ENCODE peak calls at places on chromosomes 3 and 15, in nine cellular contexts. V is epithelial cell of esophagus; W is AG09309; J is OCI-LY7; L is CD8-positive, alpha-beta T cell; T is choroid plexus epithelial cell; F is tibial artery; I is lower lobe of right lung; Q is suprapubic skin. U is an unnamed sample.
A peak's percentile ranks its signal among the peaks of the same experiment; 100 is the strongest.

GRCh38 chr3:23159929-23160328 is 43.2 kb upstream of the UBE2E2 start:
- DNase-seq in L (no peak), F (no peak), T (peak; percentile 69), Q (no peak), W (peak; percentile 62), V (peak; percentile 80), I (no peak), J (no peak), U (peak; percentile 40)

GRCh38 chr3:109257269-109257668 is 59.0 kb downstream of the DPPA2 start:
- DNase-seq in I (no peak), W (no peak), V (no peak), Q (no peak), T (peak; percentile 94), F (no peak), J (no peak), L (no peak), U (peak; percentile 86)

GRCh38 chr3:188111002-188111584 is 42.9 kb upstream of the LPP start:
- DNase-seq in T (no peak), Q (no peak), W (no peak), I (no peak), F (no peak), L (no peak), J (no peak), V (no peak), U (no peak)

GRCh38 chr3:132083583-132084372 is 49.0 kb upstream of the CPNE4 start:
- DNase-seq in W (peak; percentile 8), V (peak; percentile 89), Q (no peak), T (peak; percentile 63), J (no peak), L (no peak), F (no peak), I (no peak), U (peak; percentile 47)

GRCh38 chr15:67413770-67414429 is 107.0 kb upstream of the C15orf61 start:
- DNase-seq in I (no peak), W (peak; percentile 33), F (no peak), Q (no peak), J (no peak), V (peak; percentile 10), T (peak; percentile 69), L (no peak), U (peak; percentile 11)

GRCh38 chr15:81955709-81956108 is 90.1 kb downstream of the MEX3B start:
- DNase-seq in I (no peak), V (no peak), T (peak; percentile 43), W (no peak), Q (no peak), F (no peak), J (no peak), L (no peak), U (no peak)

GRCh38 chr3:135154186-135154585 is 359.1 kb downstream of the EPHB1 start:
- DNase-seq in J (no peak), L (no peak), I (no peak), T (no peak), W (no peak), Q (no peak), V (no peak), F (no peak), U (no peak)

GRCh38 chr3:104032283-104032682 is 1334.4 kb upstream of the ALCAM start:
- DNase-seq in I (no peak), F (no peak), W (no peak), J (no peak), T (peak; percentile 68), V (no peak), L (no peak), Q (no peak), U (no peak)

GRCh38 chr3:117473981-117474563 is 764.5 kb downstream of the TUSC7 start:
- DNase-seq in J (no peak), V (no peak), T (no peak), L (no peak), F (no peak), W (no peak), I (no peak), Q (no peak), U (no peak)

GRCh38 chr3:60303160-60303559 is 948.1 kb downstream of the FHIT start:
- DNase-seq in V (no peak), W (no peak), F (no peak), J (no peak), T (peak; percentile 55), Q (no peak), L (no peak), I (no peak), U (no peak)

GRCh38 chr15:61227269-61228024 is 1.7 kb downstream of the RORA start:
- DNase-seq in I (no peak), J (no peak), F (no peak), W (peak; percentile 27), Q (no peak), V (peak; percentile 40), T (peak; percentile 38), L (no peak), U (peak; percentile 57)

GRCh38 chr15:48643236-48643635 is 2.3 kb downstream of the FBN1 start:
- DNase-seq in T (no peak), W (no peak), L (no peak), I (no peak), V (peak; percentile 45), Q (no peak), F (no peak), J (no peak), U (no peak)
- H3K4me3 ChIP-seq in T (peak overlapping the region; percentile 92), W (peak overlapping the region; percentile 64), L (no peak overlapping the region), I (peak overlapping the region; percentile 72), V (no peak overlapping the region), Q (peak overlapping the region; percentile 78), F (peak overlapping the region; percentile 93), J (no peak overlapping the region), U (peak overlapping the region; percentile 78)

DNA sequence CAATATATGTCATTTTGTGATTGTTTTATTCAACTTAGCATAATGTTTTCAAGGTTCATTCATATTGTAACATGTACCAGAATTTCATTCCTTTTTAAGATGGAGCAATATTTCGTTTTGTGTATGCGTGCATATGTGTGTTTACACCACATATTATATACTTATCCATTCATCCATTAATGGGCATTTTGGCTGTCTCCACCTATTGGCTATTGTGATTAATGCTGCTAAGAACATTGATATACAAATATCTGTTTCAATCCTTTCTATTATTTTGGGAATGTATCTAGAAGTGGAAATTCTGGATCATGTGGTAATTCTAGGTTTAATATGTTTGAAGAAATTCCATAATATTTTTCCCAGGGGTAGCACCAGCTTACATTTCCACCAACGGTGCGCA is 403.9 kb upstream of the LMCD1 start:
- DNase-seq in Q (no peak), V (no peak), J (no peak), L (no peak), F (no peak), T (no peak), I (no peak), W (no peak), U (no peak)
- TF ChIP-seq CTCF in Q (no peak), V (no peak), J (peak; percentile 46), L (no peak), F (no peak), T (no peak), I (no peak), W (no peak), U (no peak)

DNA sequence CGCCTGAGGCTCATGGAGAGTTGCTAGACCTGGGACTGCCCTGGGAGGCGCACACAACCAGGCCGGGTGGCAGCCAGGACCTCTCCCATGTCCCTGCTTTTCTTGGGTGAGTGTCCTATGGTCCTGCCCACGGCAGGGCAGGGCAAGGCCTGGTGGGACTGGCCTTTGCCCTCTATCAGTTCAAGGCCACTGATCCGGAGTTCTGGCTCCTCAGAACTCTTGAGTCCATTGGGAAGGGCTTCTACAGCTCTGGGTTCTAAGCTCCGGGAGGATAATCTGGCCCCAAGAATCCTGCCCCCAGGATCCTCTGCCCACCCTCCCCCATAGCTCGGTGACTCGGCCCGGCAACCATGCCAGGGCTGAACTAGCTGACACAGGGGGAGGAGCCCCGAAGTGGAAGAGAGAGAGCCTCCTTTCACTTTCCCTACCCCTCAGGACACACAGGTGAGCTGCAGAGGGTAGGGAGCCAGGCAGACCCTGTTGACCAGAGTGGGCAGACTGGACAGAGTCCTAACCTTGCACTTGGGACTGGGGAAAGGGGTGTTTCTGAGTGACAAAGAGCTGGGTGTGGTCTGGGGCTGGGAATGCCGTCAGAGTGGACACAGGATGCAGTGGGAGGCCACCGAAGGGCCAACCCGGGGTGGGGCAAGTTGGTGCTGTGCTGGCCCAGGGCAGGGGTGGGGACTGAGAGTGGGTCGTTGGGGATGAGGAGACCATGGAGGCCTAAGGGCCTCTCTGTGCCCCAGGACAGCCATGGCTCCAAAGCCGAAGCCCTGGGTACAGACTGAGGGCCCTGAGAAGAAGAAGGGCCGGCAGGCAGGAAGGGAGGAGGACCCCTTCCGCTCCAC is 664 bp downstream of the PARP3 start:
- DNase-seq in J (peak; percentile 48), F (peak; percentile 78), W (no peak), V (peak; percentile 43), T (peak; percentile 41), I (peak; percentile 73), L (peak; percentile 58), Q (peak; percentile 79), U (no peak)
- H3K4me3 ChIP-seq in J (peak overlapping the region; percentile 68), F (peak overlapping the region; percentile 72), W (peak overlapping the region; percentile 52), V (peak overlapping the region; percentile 45), T (peak overlapping the region; percentile 63), I (peak overlapping the region; percentile 91), L (peak overlapping the region; percentile 75), Q (peak overlapping the region; percentile 82), U (peak overlapping the region; percentile 39)

DNA sequence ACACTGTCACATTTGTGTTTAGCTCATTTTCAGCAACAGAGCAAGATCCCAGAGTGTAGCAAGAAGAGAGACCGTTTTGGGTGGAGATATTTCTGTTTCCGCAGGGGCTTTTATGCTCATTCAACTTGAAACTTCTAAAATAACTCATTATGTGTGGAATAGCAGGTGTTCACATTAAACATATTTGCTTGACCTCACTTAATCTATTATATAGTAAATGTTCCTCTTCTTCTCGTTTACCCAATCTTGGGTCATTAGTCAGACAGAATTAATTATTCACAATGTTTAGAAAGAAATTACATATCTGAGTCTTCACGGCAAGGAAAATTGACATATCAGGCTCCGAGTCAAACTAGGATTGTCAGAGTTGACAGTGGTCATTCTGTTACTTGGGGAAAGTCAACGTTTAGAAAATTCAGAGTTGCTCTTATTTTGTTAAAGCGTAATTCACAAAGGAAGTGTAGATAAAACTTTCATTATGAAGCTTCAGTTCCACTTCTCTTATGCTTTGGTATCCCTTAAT is 222.9 kb downstream of the TPRG1 start:
- DNase-seq in T (no peak), J (peak; percentile 8), L (no peak), F (no peak), Q (no peak), W (no peak), I (no peak), V (no peak), U (no peak)
- TF ChIP-seq CTCF in T (no peak), J (no peak), L (no peak), F (no peak), Q (no peak), W (no peak), I (no peak), V (no peak), U (no peak)